ENCODE peak calls at places on chromosomes 6 and 20, in ten cellular contexts. One of them, this sample, is unnamed.

GRCh38 chr6:140921366-140922226 is 1211.1 kb upstream of the GJE1 start:
- DNase-seq in adrenal gland: peak
- DNase-seq in nephron progenitor cell: peak
- DNase-seq in type B pancreatic cell: no peak
- DNase-seq in GM13977: peak
- DNase-seq in progenitor cell of endocrine pancreas: no peak
- DNase-seq in endodermal cell: peak
- DNase-seq in lower leg skin: no peak
- DNase-seq in MCF 10A: peak
- DNase-seq in tibial nerve: no peak
- DNase-seq in this sample: no peak

GRCh38 chr20:13200767-13201500 is 20.1 kb upstream of the ISM1 start:
- DNase-seq in tibial nerve: no peak
- DNase-seq in nephron progenitor cell: no peak
- DNase-seq in GM13977: no peak
- DNase-seq in MCF 10A: no peak
- DNase-seq in adrenal gland: no peak
- DNase-seq in endodermal cell: peak
- DNase-seq in progenitor cell of endocrine pancreas: no peak
- DNase-seq in type B pancreatic cell: no peak
- DNase-seq in lower leg skin: no peak
- DNase-seq in this sample: no peak

GRCh38 chr6:115487331-115487730 is 573.4 kb downstream of the FRK start:
- DNase-seq in progenitor cell of endocrine pancreas: no peak
- DNase-seq in type B pancreatic cell: no peak
- DNase-seq in adrenal gland: no peak
- DNase-seq in MCF 10A: no peak
- DNase-seq in GM13977: no peak
- DNase-seq in tibial nerve: no peak
- DNase-seq in endodermal cell: no peak
- DNase-seq in nephron progenitor cell: no peak
- DNase-seq in lower leg skin: no peak
- DNase-seq in this sample: no peak

GRCh38 chr6:139426795-139427194 is 52.3 kb upstream of the CITED2 start:
- DNase-seq in tibial nerve: no peak
- DNase-seq in lower leg skin: no peak
- DNase-seq in GM13977: no peak
- DNase-seq in nephron progenitor cell: no peak
- DNase-seq in endodermal cell: no peak
- DNase-seq in adrenal gland: no peak
- DNase-seq in MCF 10A: no peak
- DNase-seq in progenitor cell of endocrine pancreas: no peak
- DNase-seq in type B pancreatic cell: no peak
- DNase-seq in this sample: no peak

GRCh38 chr6:165990216-165990615 is 177.4 kb downstream of the TBXT start:
- DNase-seq in nephron progenitor cell: no peak
- DNase-seq in adrenal gland: no peak
- DNase-seq in MCF 10A: no peak
- DNase-seq in type B pancreatic cell: no peak
- DNase-seq in lower leg skin: no peak
- DNase-seq in tibial nerve: no peak
- DNase-seq in GM13977: no peak
- DNase-seq in progenitor cell of endocrine pancreas: no peak
- DNase-seq in endodermal cell: no peak
- DNase-seq in this sample: no peak

GRCh38 chr6:36381502-36382389 is 5.7 kb downstream of the ETV7 start:
- DNase-seq in type B pancreatic cell: no peak
- DNase-seq in adrenal gland: no peak
- DNase-seq in progenitor cell of endocrine pancreas: no peak
- DNase-seq in endodermal cell: no peak
- DNase-seq in lower leg skin: no peak
- DNase-seq in GM13977: peak
- DNase-seq in tibial nerve: no peak
- DNase-seq in MCF 10A: no peak
- DNase-seq in nephron progenitor cell: no peak
- DNase-seq in this sample: no peak

GRCh38 chr20:15031546-15032351 is 694.3 kb upstream of the FLRT3 start:
- DNase-seq in lower leg skin: no peak
- DNase-seq in tibial nerve: no peak
- DNase-seq in MCF 10A: no peak
- DNase-seq in type B pancreatic cell: no peak
- DNase-seq in GM13977: no peak
- DNase-seq in adrenal gland: no peak
- DNase-seq in nephron progenitor cell: no peak
- DNase-seq in endodermal cell: no peak
- DNase-seq in progenitor cell of endocrine pancreas: no peak
- DNase-seq in this sample: no peak

GRCh38 chr6:89058627-89059026 is 21.9 kb upstream of the PNRC1 start:
- DNase-seq in tibial nerve: no peak
- DNase-seq in adrenal gland: no peak
- DNase-seq in type B pancreatic cell: no peak
- DNase-seq in progenitor cell of endocrine pancreas: no peak
- DNase-seq in nephron progenitor cell: no peak
- DNase-seq in lower leg skin: no peak
- DNase-seq in GM13977: no peak
- DNase-seq in endodermal cell: no peak
- DNase-seq in MCF 10A: no peak
- DNase-seq in this sample: no peak

GRCh38 chr6:53975966-53976610 is 135.2 kb upstream of the MLIP start:
- DNase-seq in endodermal cell: no peak
- DNase-seq in adrenal gland: no peak
- DNase-seq in progenitor cell of endocrine pancreas: no peak
- DNase-seq in nephron progenitor cell: no peak
- DNase-seq in GM13977: no peak
- DNase-seq in lower leg skin: no peak
- DNase-seq in MCF 10A: no peak
- DNase-seq in tibial nerve: no peak
- DNase-seq in type B pancreatic cell: no peak
- DNase-seq in this sample: no peak

GRCh38 chr20:34946661-34947060 is 8.9 kb downstream of the GSS start:
- DNase-seq in progenitor cell of endocrine pancreas: no peak
- DNase-seq in nephron progenitor cell: no peak
- DNase-seq in endodermal cell: no peak
- DNase-seq in MCF 10A: no peak
- DNase-seq in lower leg skin: no peak
- DNase-seq in tibial nerve: no peak
- DNase-seq in GM13977: no peak
- DNase-seq in adrenal gland: no peak
- DNase-seq in type B pancreatic cell: no peak
- DNase-seq in this sample: no peak

GRCh38 chr6:169345198-169345597 is 91.6 kb upstream of the THBS2 start:
- DNase-seq in tibial nerve: no peak
- DNase-seq in lower leg skin: no peak
- DNase-seq in adrenal gland: no peak
- DNase-seq in endodermal cell: no peak
- DNase-seq in GM13977: no peak
- DNase-seq in nephron progenitor cell: no peak
- DNase-seq in progenitor cell of endocrine pancreas: no peak
- DNase-seq in MCF 10A: peak
- DNase-seq in type B pancreatic cell: no peak
- DNase-seq in this sample: no peak

GRCh38 chr6:2526766-2527165 is 224.0 kb downstream of the MYLK4 start:
- DNase-seq in progenitor cell of endocrine pancreas: no peak
- DNase-seq in tibial nerve: no peak
- DNase-seq in MCF 10A: no peak
- DNase-seq in GM13977: no peak
- DNase-seq in lower leg skin: no peak
- DNase-seq in adrenal gland: no peak
- DNase-seq in type B pancreatic cell: no peak
- DNase-seq in endodermal cell: no peak
- DNase-seq in nephron progenitor cell: no peak
- DNase-seq in this sample: no peak

GRCh38 chr6:2523061-2523460 is 227.7 kb downstream of the MYLK4 start:
- DNase-seq in lower leg skin: no peak
- DNase-seq in type B pancreatic cell: no peak
- DNase-seq in adrenal gland: no peak
- DNase-seq in progenitor cell of endocrine pancreas: no peak
- DNase-seq in endodermal cell: no peak
- DNase-seq in tibial nerve: no peak
- DNase-seq in MCF 10A: peak
- DNase-seq in GM13977: no peak
- DNase-seq in nephron progenitor cell: no peak
- DNase-seq in this sample: no peak

GRCh38 chr6:2522521-2522920 is 228.2 kb downstream of the MYLK4 start:
- DNase-seq in lower leg skin: no peak
- DNase-seq in GM13977: no peak
- DNase-seq in MCF 10A: peak
- DNase-seq in nephron progenitor cell: no peak
- DNase-seq in type B pancreatic cell: no peak
- DNase-seq in progenitor cell of endocrine pancreas: no peak
- DNase-seq in tibial nerve: no peak
- DNase-seq in adrenal gland: no peak
- DNase-seq in endodermal cell: no peak
- DNase-seq in this sample: no peak

GRCh38 chr6:2528156-2528555 is 222.6 kb downstream of the MYLK4 start:
- DNase-seq in type B pancreatic cell: no peak
- DNase-seq in adrenal gland: no peak
- DNase-seq in nephron progenitor cell: no peak
- DNase-seq in tibial nerve: no peak
- DNase-seq in lower leg skin: no peak
- DNase-seq in progenitor cell of endocrine pancreas: no peak
- DNase-seq in endodermal cell: no peak
- DNase-seq in MCF 10A: no peak
- DNase-seq in GM13977: no peak
- DNase-seq in this sample: no peak

GRCh38 chr6:2524090-2524489 is 226.6 kb downstream of the MYLK4 start:
- DNase-seq in MCF 10A: peak
- DNase-seq in nephron progenitor cell: no peak
- DNase-seq in GM13977: no peak
- DNase-seq in lower leg skin: no peak
- DNase-seq in adrenal gland: no peak
- DNase-seq in progenitor cell of endocrine pancreas: no peak
- DNase-seq in endodermal cell: peak
- DNase-seq in tibial nerve: no peak
- DNase-seq in type B pancreatic cell: no peak
- DNase-seq in this sample: no peak
- TF ChIP-seq CTCF in MCF 10A: no peak
- TF ChIP-seq CTCF in nephron progenitor cell: no peak
- TF ChIP-seq CTCF in GM13977: peak
- TF ChIP-seq CTCF in lower leg skin: no peak
- TF ChIP-seq CTCF in adrenal gland: no peak
- TF ChIP-seq CTCF in progenitor cell of endocrine pancreas: no peak
- TF ChIP-seq CTCF in endodermal cell: peak
- TF ChIP-seq CTCF in tibial nerve: no peak
- TF ChIP-seq CTCF in type B pancreatic cell: peak
- TF ChIP-seq CTCF in this sample: no peak

GRCh38 chr6:125764105-125764671 is 14.8 kb downstream of the HEY2 start:
- DNase-seq in lower leg skin: no peak
- DNase-seq in type B pancreatic cell: no peak
- DNase-seq in MCF 10A: no peak
- DNase-seq in progenitor cell of endocrine pancreas: no peak
- DNase-seq in endodermal cell: no peak
- DNase-seq in nephron progenitor cell: no peak
- DNase-seq in GM13977: no peak
- DNase-seq in adrenal gland: no peak
- DNase-seq in tibial nerve: no peak
- DNase-seq in this sample: no peak

GRCh38 chr6:125753937-125754259 is 4.5 kb downstream of the HEY2 start:
- DNase-seq in adrenal gland: no peak
- DNase-seq in endodermal cell: no peak
- DNase-seq in progenitor cell of endocrine pancreas: no peak
- DNase-seq in type B pancreatic cell: no peak
- DNase-seq in lower leg skin: no peak
- DNase-seq in nephron progenitor cell: no peak
- DNase-seq in GM13977: no peak
- DNase-seq in MCF 10A: no peak
- DNase-seq in tibial nerve: no peak
- DNase-seq in this sample: no peak

GRCh38 chr6:125759959-125760457 is 10.6 kb downstream of the HEY2 start:
- DNase-seq in progenitor cell of endocrine pancreas: no peak
- DNase-seq in adrenal gland: no peak
- DNase-seq in type B pancreatic cell: no peak
- DNase-seq in nephron progenitor cell: no peak
- DNase-seq in tibial nerve: no peak
- DNase-seq in lower leg skin: no peak
- DNase-seq in endodermal cell: no peak
- DNase-seq in GM13977: no peak
- DNase-seq in MCF 10A: no peak
- DNase-seq in this sample: no peak

GRCh38 chr6:125753218-125753936 is 3.9 kb downstream of the HEY2 start:
- DNase-seq in adrenal gland: no peak
- DNase-seq in endodermal cell: no peak
- DNase-seq in GM13977: no peak
- DNase-seq in progenitor cell of endocrine pancreas: no peak
- DNase-seq in lower leg skin: no peak
- DNase-seq in nephron progenitor cell: no peak
- DNase-seq in type B pancreatic cell: no peak
- DNase-seq in tibial nerve: no peak
- DNase-seq in MCF 10A: peak
- DNase-seq in this sample: no peak

GRCh38 chr6:125759184-125759902 is 9.9 kb downstream of the HEY2 start:
- DNase-seq in GM13977: no peak
- DNase-seq in tibial nerve: no peak
- DNase-seq in type B pancreatic cell: no peak
- DNase-seq in nephron progenitor cell: peak
- DNase-seq in progenitor cell of endocrine pancreas: no peak
- DNase-seq in lower leg skin: no peak
- DNase-seq in MCF 10A: no peak
- DNase-seq in adrenal gland: no peak
- DNase-seq in endodermal cell: peak
- DNase-seq in this sample: no peak
- TF ChIP-seq CTCF in GM13977: peak
- TF ChIP-seq CTCF in tibial nerve: no peak
- TF ChIP-seq CTCF in type B pancreatic cell: peak
- TF ChIP-seq CTCF in nephron progenitor cell: peak
- TF ChIP-seq CTCF in progenitor cell of endocrine pancreas: peak
- TF ChIP-seq CTCF in lower leg skin: no peak
- TF ChIP-seq CTCF in MCF 10A: peak
- TF ChIP-seq CTCF in adrenal gland: no peak
- TF ChIP-seq CTCF in endodermal cell: peak
- TF ChIP-seq CTCF in this sample: peak

DNA sequence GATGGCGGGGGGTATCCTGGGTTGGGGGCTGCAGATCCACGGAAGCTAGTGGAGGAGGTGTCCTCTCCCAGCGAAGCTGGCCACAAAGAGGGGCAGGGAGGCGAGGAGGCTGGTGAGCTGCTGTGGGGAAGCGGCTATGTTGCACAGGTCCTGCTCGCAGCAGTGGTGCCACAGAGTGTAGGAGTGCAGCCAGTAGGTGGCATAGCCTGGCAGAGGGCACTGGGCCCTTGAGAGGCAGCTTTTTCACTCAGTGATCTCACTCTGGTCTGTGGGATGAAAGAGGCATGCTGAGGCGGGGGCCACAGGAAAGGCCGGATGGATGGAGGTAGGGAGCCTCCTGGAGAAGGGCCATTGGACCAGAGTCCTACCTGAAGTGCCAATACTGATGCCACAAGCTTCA is 2.9 kb upstream of the LY6G6D start:
- DNase-seq in nephron progenitor cell: no peak
- DNase-seq in lower leg skin: no peak
- DNase-seq in endodermal cell: peak
- DNase-seq in GM13977: no peak
- DNase-seq in progenitor cell of endocrine pancreas: no peak
- DNase-seq in type B pancreatic cell: no peak
- DNase-seq in MCF 10A: peak
- DNase-seq in tibial nerve: no peak
- DNase-seq in adrenal gland: no peak
- DNase-seq in this sample: no peak
- TF ChIP-seq CTCF in nephron progenitor cell: no peak
- TF ChIP-seq CTCF in lower leg skin: no peak
- TF ChIP-seq CTCF in endodermal cell: no peak
- TF ChIP-seq CTCF in GM13977: no peak
- TF ChIP-seq CTCF in progenitor cell of endocrine pancreas: no peak
- TF ChIP-seq CTCF in type B pancreatic cell: no peak
- TF ChIP-seq CTCF in MCF 10A: no peak
- TF ChIP-seq CTCF in tibial nerve: no peak
- TF ChIP-seq CTCF in adrenal gland: no peak
- TF ChIP-seq CTCF in this sample: no peak

GRCh38 chr20:63778857-63779256 is 39.3 kb downstream of the SLC2A4RG start:
- DNase-seq in MCF 10A: no peak
- DNase-seq in tibial nerve: no peak
- DNase-seq in lower leg skin: no peak
- DNase-seq in endodermal cell: no peak
- DNase-seq in adrenal gland: no peak
- DNase-seq in GM13977: no peak
- DNase-seq in type B pancreatic cell: no peak
- DNase-seq in progenitor cell of endocrine pancreas: no peak
- DNase-seq in nephron progenitor cell: no peak
- DNase-seq in this sample: no peak
- TF ChIP-seq CTCF in MCF 10A: no peak
- TF ChIP-seq CTCF in tibial nerve: no peak
- TF ChIP-seq CTCF in lower leg skin: no peak
- TF ChIP-seq CTCF in endodermal cell: peak
- TF ChIP-seq CTCF in adrenal gland: no peak
- TF ChIP-seq CTCF in GM13977: no peak
- TF ChIP-seq CTCF in type B pancreatic cell: no peak
- TF ChIP-seq CTCF in progenitor cell of endocrine pancreas: no peak
- TF ChIP-seq CTCF in nephron progenitor cell: no peak
- TF ChIP-seq CTCF in this sample: no peak

This sample was measured in thoracic aorta.